ENCODE peak calls at places on chromosome 16, in four cellular contexts. J, I, D and E are unnamed samples.

GRCh38 chr16:89619880-89620279 is 6.4 kb downstream of the DPEP1 start:
- DNase-seq in J (no peak), D (peak), I (no peak), E (no peak)

GRCh38 chr16:81551141-81551808 is 106.7 kb downstream of the CMIP start:
- DNase-seq in I (peak), D (no peak), J (peak), E (peak)

GRCh38 chr16:86834451-86835035 is 256.2 kb downstream of the FOXL1 start:
- DNase-seq in I (peak), D (peak), J (no peak), E (no peak)

GRCh38 chr16:3182608-3183444 is 5.2 kb upstream of the OR1F1 start:
- DNase-seq in I (peak), D (peak), J (peak), E (peak)

GRCh38 chr16:87744750-87745514 is 20.9 kb downstream of the KLHDC4 start:
- DNase-seq in J (no peak), I (no peak), D (no peak), E (no peak)

GRCh38 chr16:67166035-67166882 is 1.7 kb downstream of the HSF4 start:
- DNase-seq in I (no peak), J (peak), D (no peak), E (no peak)

GRCh38 chr16:62738631-62739030 is 702.4 kb upstream of the CDH8 start:
- DNase-seq in D (no peak), J (no peak), I (no peak), E (no peak)

GRCh38 chr16:70658921-70659320 is 12.6 kb downstream of the IL34 start:
- DNase-seq in D (no peak), I (no peak), J (no peak), E (no peak)

GRCh38 chr16:63614421-63614820 is 1507.4 kb downstream of the CDH11 start:
- DNase-seq in J (no peak), D (no peak), I (peak), E (no peak)

GRCh38 chr16:54936086-54936978 is 5.7 kb downstream of the IRX5 start:
- DNase-seq in J (peak), I (no peak), D (peak), E (no peak)

GRCh38 chr16:57480127-57480753 is 6.1 kb downstream of the DOK4 start:
- DNase-seq in I (peak), J (no peak), D (no peak), E (no peak)

GRCh38 chr16:77965346-77965745 is 57.0 kb upstream of the CLEC3A start:
- DNase-seq in I (no peak), J (no peak), D (no peak), E (no peak)

GRCh38 chr16:56673916-56674315 is 4.3 kb downstream of the MT1H start:
- DNase-seq in J (peak), D (peak), I (no peak), E (peak)

GRCh38 chr16:1884155-1884760 is 12.3 kb upstream of the MEIOB start:
- DNase-seq in I (peak), D (no peak), J (peak), E (no peak)

DNA sequence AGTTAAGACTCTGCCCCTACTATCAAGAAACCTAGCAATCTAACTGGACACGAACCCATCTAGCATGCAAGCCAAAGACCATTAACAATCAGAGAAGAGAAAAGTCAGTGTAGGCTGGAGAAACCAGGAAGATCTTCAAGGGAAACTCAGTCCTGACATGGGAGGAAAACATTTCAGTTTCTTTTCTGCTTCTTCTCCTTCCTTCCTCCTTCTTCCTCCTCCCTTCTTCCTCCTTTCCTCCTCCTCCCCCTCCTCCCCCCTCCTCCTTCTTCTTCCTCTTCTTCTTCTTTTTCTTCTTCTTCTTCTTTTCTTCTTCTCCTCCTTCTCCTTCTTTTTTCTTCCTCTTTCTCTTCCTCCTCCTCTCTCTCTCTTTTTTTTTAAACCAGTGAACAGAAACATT is 29.6 kb upstream of the SHISA9 start:
- DNase-seq in I (no peak), J (no peak), D (no peak), E (no peak)
- TF ChIP-seq CTCF in I (no peak), J (no peak), D (no peak), E (no peak)

DNA sequence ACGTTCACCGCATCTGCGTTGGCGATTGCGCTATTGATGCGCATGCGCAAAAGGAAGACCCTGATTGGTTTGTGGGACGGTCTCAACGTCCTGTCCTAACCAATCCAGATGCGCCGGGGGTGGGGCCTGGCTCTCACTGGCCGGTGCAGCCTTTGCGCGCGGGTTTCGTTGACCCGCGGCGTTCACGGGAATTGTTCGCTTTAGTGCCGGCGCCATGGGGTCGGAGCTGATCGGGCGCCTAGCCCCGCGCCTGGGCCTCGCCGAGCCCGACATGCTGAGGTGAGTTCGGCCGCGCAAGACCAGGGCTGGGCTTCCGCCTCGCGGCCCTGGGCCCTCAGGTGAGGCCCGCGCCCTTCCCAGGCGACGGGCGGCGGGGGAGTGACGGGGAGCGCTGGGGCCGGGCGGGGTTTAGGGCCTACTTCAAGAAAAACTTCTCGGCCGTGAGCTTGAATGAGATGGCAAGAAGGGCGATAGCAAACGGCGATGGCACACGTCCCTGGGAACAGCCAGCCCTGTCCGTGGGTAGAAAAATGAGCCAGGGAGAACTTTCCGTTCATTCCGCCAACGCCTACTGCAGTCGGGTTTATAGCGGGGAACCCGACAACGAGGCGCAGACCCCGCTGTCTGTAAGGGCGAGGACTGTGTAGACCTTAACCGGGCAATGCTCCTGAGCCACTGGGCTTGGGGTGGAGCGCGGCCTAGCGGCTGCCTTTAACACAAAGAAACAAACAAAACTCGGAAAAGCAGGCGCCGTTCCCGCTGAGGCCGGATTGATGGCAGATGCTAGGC is at the start of gene ORC6:
- DNase-seq in J (peak), I (peak), D (peak), E (peak)
- TF ChIP-seq CTCF in J (peak), I (peak), D (peak), E (peak)

GRCh38 chr16:74931445-74931844 is 53.5 kb downstream of the WDR59 start:
- DNase-seq in D (no peak), J (no peak), I (peak), E (peak)
- TF ChIP-seq CTCF in D (no peak), J (no peak), I (no peak), E (no peak)

GRCh38 chr16:83068686-83069085 is 441.9 kb downstream of the CDH13 start:
- DNase-seq in I (peak), D (no peak), J (no peak), E (no peak)
- TF ChIP-seq CTCF in I (peak), D (no peak), J (no peak), E (no peak)

GRCh38 chr16:79891458-79891857 is 290.9 kb upstream of the MAF start:
- DNase-seq in D (no peak), I (no peak), J (no peak), E (no peak)
- TF ChIP-seq CTCF in D (no peak), I (no peak), J (no peak), E (no peak)

GRCh38 chr16:31295206-31295605 is 35.4 kb downstream of the ITGAM start:
- DNase-seq in J (no peak), I (no peak), D (no peak), E (no peak)

GRCh38 chr16:31301708-31302400 is 42.1 kb downstream of the ITGAM start:
- DNase-seq in J (peak), I (no peak), D (peak), E (peak)

GRCh38 chr16:31298340-31298739 is 38.6 kb downstream of the ITGAM start:
- DNase-seq in J (no peak), I (no peak), D (no peak), E (no peak)

GRCh38 chr16:31297496-31297895 is 37.7 kb downstream of the ITGAM start:
- DNase-seq in I (no peak), D (no peak), J (no peak), E (no peak)

GRCh38 chr16:31298958-31299357 is 39.2 kb downstream of the ITGAM start:
- DNase-seq in I (no peak), D (no peak), J (no peak), E (no peak)
- TF ChIP-seq CTCF in I (no peak), D (peak), J (no peak), E (peak)